ENCODE peak calls at places on chromosomes 12 and 14, in four cellular contexts. B, N, X and D are unnamed samples.
A peak's percentile ranks its signal among the peaks of the same experiment; 100 is the strongest.

GRCh38 chr14:64510825-64511679 is 6.5 kb downstream of the ZBTB1 start:
- DNase-seq in B (peak; percentile 77), N (peak; percentile 64), X (peak; percentile 39), D (peak; percentile 81)

GRCh38 chr14:100532916-100533630 is 54.1 kb downstream of the BEGAIN start:
- DNase-seq in B (no peak), N (no peak), X (no peak), D (no peak)

GRCh38 chr12:128969480-128970055 is 116.3 kb downstream of the GLT1D1 start:
- DNase-seq in B (peak; percentile 79), N (peak; percentile 35), X (peak; percentile 91), D (no peak)

GRCh38 chr12:124754491-124754890 is 109.2 kb downstream of the SCARB1 start:
- DNase-seq in B (no peak), N (no peak), X (no peak), D (no peak)

GRCh38 chr12:106903241-106903950 is 52.3 kb upstream of the TMEM263 start:
- DNase-seq in B (peak; percentile 81), N (peak; percentile 54), X (peak; percentile 96), D (peak; percentile 67)

GRCh38 chr14:83994020-83994419 is 1535.9 kb upstream of the FLRT2 start:
- DNase-seq in B (no peak), N (no peak), X (no peak), D (peak; percentile 32)

GRCh38 chr14:96592591-96593388 is 90.6 kb downstream of the PAPOLA start:
- DNase-seq in B (no peak), N (peak; percentile 26), X (no peak), D (no peak)

GRCh38 chr14:71212683-71213107 is 305.4 kb downstream of the PCNX1 start:
- DNase-seq in B (no peak), N (no peak), X (no peak), D (no peak)

GRCh38 chr12:130966443-130967030 is 12.8 kb downstream of the ADGRD1 start:
- DNase-seq in B (no peak), N (no peak), X (no peak), D (no peak)

GRCh38 chr14:93103392-93104080 is 12.2 kb downstream of the ITPK1 start:
- DNase-seq in B (no peak), N (no peak), X (no peak), D (peak; percentile 15)

GRCh38 chr12:52521581-52522266 is 1.5 kb upstream of the KRT5 start:
- DNase-seq in B (peak; percentile 80), N (no peak), X (peak; percentile 42), D (no peak)

GRCh38 chr14:99274346-99275221 is 2.6 kb upstream of the BCL11B start:
- DNase-seq in B (peak; percentile 99), N (peak; percentile 90), X (peak; percentile 97), D (peak; percentile 46)

GRCh38 chr12:95257541-95257940 is 39.9 kb downstream of the VEZT start:
- DNase-seq in B (peak; percentile 47), N (no peak), X (no peak), D (no peak)

GRCh38 chr12:95261109-95261508 is 43.5 kb downstream of the VEZT start:
- DNase-seq in B (no peak), N (no peak), X (no peak), D (no peak)

GRCh38 chr12:95258803-95259202 is 41.2 kb downstream of the VEZT start:
- DNase-seq in B (no peak), N (no peak), X (no peak), D (no peak)

GRCh38 chr12:95259368-95259767 is 41.8 kb downstream of the VEZT start:
- DNase-seq in B (no peak), N (no peak), X (no peak), D (no peak)

DNA sequence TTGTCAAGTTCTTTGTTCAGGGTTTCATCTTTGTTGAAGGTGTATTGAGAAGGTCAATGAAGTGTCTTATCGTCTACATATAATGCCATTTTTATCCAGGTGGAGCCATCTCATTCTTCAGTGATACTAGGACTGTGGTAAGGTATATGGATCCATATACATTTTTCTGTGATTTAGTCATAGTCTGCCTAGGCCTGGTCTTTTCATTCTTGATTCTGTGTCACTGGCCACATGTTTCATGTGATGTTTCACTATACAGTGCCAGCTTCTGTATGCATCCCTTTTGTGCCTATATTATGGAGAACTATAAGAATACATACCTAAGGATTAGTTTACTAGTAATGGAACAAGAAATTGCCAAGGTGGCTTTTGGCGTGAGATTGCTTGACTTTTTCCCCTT is 40.5 kb downstream of the VEZT start:
- DNase-seq in B (no peak), N (no peak), X (no peak), D (peak; percentile 18)
- H3K23ac ChIP-seq in B (no peak overlapping the region), N (no peak overlapping the region), X (no peak overlapping the region), D (no peak overlapping the region)

GRCh38 chr14:61406670-61407069 is 85.3 kb downstream of the PRKCH start:
- DNase-seq in B (peak; percentile 73), N (no peak), X (no peak), D (no peak)
- H3K4me2 ChIP-seq in B (no peak overlapping the region), N (no peak overlapping the region), X (no peak overlapping the region), D (no peak overlapping the region)

GRCh38 chr14:103543721-103544626 is 15.0 kb downstream of the TRMT61A start:
- DNase-seq in B (no peak), N (no peak), X (no peak), D (no peak)
- H3K9ac ChIP-seq in B (no peak overlapping the region), N (peak overlapping the region; percentile 80), X (no peak overlapping the region), D (peak overlapping the region; percentile 26)

GRCh38 chr12:56189918-56190694 is 823 bp upstream of the SMARCC2 start:
- DNase-seq in B (peak; percentile 95), N (peak; percentile 93), X (peak; percentile 96), D (peak; percentile 88)

GRCh38 chr12:56189336-56189917 is at the start of gene SMARCC2:
- DNase-seq in B (peak; percentile 95), N (peak; percentile 87), X (peak; percentile 93), D (peak; percentile 89)

GRCh38 chr12:56188786-56189335 is 422 bp downstream of the SMARCC2 start:
- DNase-seq in B (peak; percentile 44), N (peak; percentile 8), X (peak; percentile 43), D (no peak)

GRCh38 chr12:56192582-56192981 is 3.3 kb upstream of the SMARCC2 start:
- DNase-seq in B (no peak), N (no peak), X (no peak), D (no peak)

GRCh38 chr12:56190695-56191155 is 1.4 kb upstream of the SMARCC2 start:
- DNase-seq in B (peak; percentile 54), N (peak; percentile 15), X (no peak), D (no peak)
- H3K23ac ChIP-seq in B (no peak overlapping the region), N (no peak overlapping the region), X (no peak overlapping the region), D (no peak overlapping the region)

GRCh38 chr12:101021442-101021841 is 188.6 kb downstream of the SLC5A8 start:
- DNase-seq in B (no peak), N (no peak), X (no peak), D (peak; percentile 6)

GRCh38 chr12:101027816-101028215 is 182.2 kb downstream of the SLC5A8 start:
- DNase-seq in B (no peak), N (no peak), X (no peak), D (no peak)

GRCh38 chr12:101021911-101022388 is 188.1 kb downstream of the SLC5A8 start:
- DNase-seq in B (peak; percentile 56), N (no peak), X (no peak), D (peak; percentile 82)

GRCh38 chr12:101027200-101027599 is 182.8 kb downstream of the SLC5A8 start:
- DNase-seq in B (peak; percentile 43), N (no peak), X (no peak), D (no peak)
- H3K4me2 ChIP-seq in B (no peak overlapping the region), N (no peak overlapping the region), X (no peak overlapping the region), D (no peak overlapping the region)

GRCh38 chr12:57610553-57611115 is 601 bp upstream of the ARHGEF25 start:
- DNase-seq in B (no peak), N (no peak), X (no peak), D (no peak)

GRCh38 chr12:57612711-57613426 is 1.6 kb downstream of the ARHGEF25 start:
- DNase-seq in B (no peak), N (no peak), X (no peak), D (no peak)

GRCh38 chr12:57609781-57610552 is 1.3 kb upstream of the ARHGEF25 start:
- DNase-seq in B (peak; percentile 45), N (no peak), X (no peak), D (no peak)

GRCh38 chr12:57611810-57612710 is 825 bp downstream of the ARHGEF25 start:
- DNase-seq in B (no peak), N (no peak), X (no peak), D (no peak)

GRCh38 chr12:57611116-57611809 is at the start of gene ARHGEF25:
- DNase-seq in B (peak; percentile 60), N (peak; percentile 70), X (peak; percentile 81), D (peak; percentile 57)
- H3K9ac ChIP-seq in B (peak within 1 kb of the TSS; percentile 77), N (peak within 1 kb of the TSS; percentile 75), X (no peak within 1 kb of the TSS), D (peak within 1 kb of the TSS; percentile 77)

GRCh38 chr14:68890173-68890931 is 88.8 kb downstream of the ACTN1 start:
- DNase-seq in B (no peak), N (no peak), X (no peak), D (no peak)
- H3K23ac ChIP-seq in B (no peak overlapping the region), N (peak overlapping the region; percentile 8), X (no peak overlapping the region), D (no peak overlapping the region)

GRCh38 chr12:6551063-6551461 is 4.8 kb downstream of the IFFO1 start:
- DNase-seq in B (no peak), N (no peak), X (peak; percentile 31), D (no peak)
- H3K4me2 ChIP-seq in B (no peak overlapping the region), N (no peak overlapping the region), X (no peak overlapping the region), D (no peak overlapping the region)

GRCh38 chr14:60217713-60218112 is 31.3 kb upstream of the PPM1A start:
- DNase-seq in B (no peak), N (no peak), X (no peak), D (no peak)
- H3K9ac ChIP-seq in B (no peak overlapping the region), N (no peak overlapping the region), X (no peak overlapping the region), D (no peak overlapping the region)

GRCh38 chr14:58738876-58739275 is 101.1 kb downstream of the DACT1 start:
- DNase-seq in B (no peak), N (no peak), X (no peak), D (peak; percentile 56)

GRCh38 chr14:58740584-58740983 is 102.8 kb downstream of the DACT1 start:
- DNase-seq in B (no peak), N (no peak), X (no peak), D (no peak)

GRCh38 chr14:58737511-58737910 is 99.7 kb downstream of the DACT1 start:
- DNase-seq in B (no peak), N (no peak), X (no peak), D (peak; percentile 45)

GRCh38 chr14:58738189-58738836 is 100.6 kb downstream of the DACT1 start:
- DNase-seq in B (no peak), N (no peak), X (no peak), D (peak; percentile 95)

GRCh38 chr14:58739674-58740073 is 101.9 kb downstream of the DACT1 start:
- DNase-seq in B (no peak), N (no peak), X (no peak), D (no peak)
- H3K23ac ChIP-seq in B (no peak overlapping the region), N (no peak overlapping the region), X (no peak overlapping the region), D (no peak overlapping the region)